ENCODE peak calls at places on chromosome 16, in seven cellular contexts. G is A673, W is HCT116, H is body of pancreas, K is mucosa of descending colon, I is HL-60, B is cardiac muscle cell. X is an unnamed sample.

GRCh38 chr16:75593825-75594820 is 27.9 kb downstream of the GABARAPL2 start:
- DNase-seq in W (no peak), I (peak; percentile 32), K (no peak), G (peak; percentile 79), H (no peak), B (peak; percentile 39), X (peak; percentile 84)

GRCh38 chr16:65889533-65889966 is 476.9 kb upstream of the CDH5 start:
- DNase-seq in H (peak; percentile 2), W (no peak), I (no peak), K (no peak), B (peak; percentile 7), G (peak; percentile 13), X (no peak)

GRCh38 chr16:35573407-35573806 is 2114.0 kb downstream of the TP53TG3F start:
- DNase-seq in B (no peak), W (no peak), G (no peak), K (no peak), H (no peak), I (no peak), X (no peak)

GRCh38 chr16:49875812-49876715 is 20.2 kb upstream of the ZNF423 start:
- DNase-seq in K (no peak), H (no peak), B (no peak), I (no peak), W (no peak), G (peak; percentile 63), X (no peak)

GRCh38 chr16:28846080-28846932 is at the start of gene TUFM:
- DNase-seq in W (peak; percentile 97), G (peak; percentile 99), I (peak; percentile 96), B (peak; percentile 99), H (peak; percentile 97), K (peak; percentile 98), X (peak; percentile 98)

GRCh38 chr16:71933913-71934696 is 38.8 kb downstream of the IST1 start:
- DNase-seq in W (no peak), I (no peak), B (no peak), K (no peak), G (no peak), H (no peak), X (peak; percentile 37)

GRCh38 chr16:57627184-57627871 is 1.1 kb upstream of the ADGRG1 start:
- DNase-seq in B (peak; percentile 77), W (no peak), G (no peak), H (no peak), K (no peak), I (no peak), X (peak; percentile 80)

GRCh38 chr16:56869513-56870270 is 4.7 kb downstream of the SLC12A3 start:
- DNase-seq in G (peak; percentile 31), B (peak; percentile 26), K (peak; percentile 32), W (peak; percentile 34), I (no peak), H (no peak), X (no peak)

GRCh38 chr16:66315210-66315825 is 51.2 kb upstream of the CDH5 start:
- DNase-seq in B (peak; percentile 88), G (peak; percentile 87), H (peak; percentile 73), W (peak; percentile 54), I (peak; percentile 14), K (peak; percentile 78), X (peak; percentile 72)

GRCh38 chr16:9040766-9041430 is 50.5 kb upstream of the HAPSTR1 start:
- DNase-seq in W (no peak), K (no peak), G (no peak), I (no peak), B (no peak), H (no peak), X (no peak)

GRCh38 chr16:87057951-87058560 is 259.1 kb downstream of the C16orf95 start:
- DNase-seq in G (no peak), B (no peak), I (no peak), K (no peak), H (no peak), W (no peak), X (no peak)

GRCh38 chr16:31003744-31004143 is 6.7 kb downstream of the STX1B start:
- DNase-seq in G (no peak), K (no peak), B (no peak), I (no peak), W (no peak), H (no peak), X (no peak)

GRCh38 chr16:27085182-27085581 is 18.5 kb downstream of the C16orf82 start:
- DNase-seq in H (no peak), I (no peak), W (no peak), G (no peak), K (no peak), B (no peak), X (no peak)

GRCh38 chr16:83826146-83826913 is 18.6 kb downstream of the HSBP1 start:
- DNase-seq in H (peak; percentile 90), K (peak; percentile 94), I (no peak), B (peak; percentile 85), G (peak; percentile 82), W (peak; percentile 64), X (peak; percentile 75)

GRCh38 chr16:79651363-79651762 is 50.8 kb upstream of the MAF start:
- DNase-seq in W (no peak), G (no peak), K (peak; percentile 38), I (no peak), H (peak; percentile 15), B (peak; percentile 82), X (peak; percentile 29)

GRCh38 chr16:85003076-85003475 is 8.3 kb downstream of the ZDHHC7 start:
- DNase-seq in H (no peak), G (no peak), B (no peak), I (no peak), K (no peak), W (no peak), X (no peak)

GRCh38 chr16:1163567-1164055 is 10.7 kb downstream of the CACNA1H start:
- DNase-seq in G (no peak), I (no peak), H (no peak), B (no peak), W (no peak), K (no peak), X (no peak)

GRCh38 chr16:46743232-46743719 is 4.9 kb downstream of the MYLK3 start:
- DNase-seq in B (peak; percentile 82), W (no peak), G (no peak), I (peak; percentile 21), K (peak; percentile 12), H (peak; percentile 18), X (peak; percentile 63)

DNA sequence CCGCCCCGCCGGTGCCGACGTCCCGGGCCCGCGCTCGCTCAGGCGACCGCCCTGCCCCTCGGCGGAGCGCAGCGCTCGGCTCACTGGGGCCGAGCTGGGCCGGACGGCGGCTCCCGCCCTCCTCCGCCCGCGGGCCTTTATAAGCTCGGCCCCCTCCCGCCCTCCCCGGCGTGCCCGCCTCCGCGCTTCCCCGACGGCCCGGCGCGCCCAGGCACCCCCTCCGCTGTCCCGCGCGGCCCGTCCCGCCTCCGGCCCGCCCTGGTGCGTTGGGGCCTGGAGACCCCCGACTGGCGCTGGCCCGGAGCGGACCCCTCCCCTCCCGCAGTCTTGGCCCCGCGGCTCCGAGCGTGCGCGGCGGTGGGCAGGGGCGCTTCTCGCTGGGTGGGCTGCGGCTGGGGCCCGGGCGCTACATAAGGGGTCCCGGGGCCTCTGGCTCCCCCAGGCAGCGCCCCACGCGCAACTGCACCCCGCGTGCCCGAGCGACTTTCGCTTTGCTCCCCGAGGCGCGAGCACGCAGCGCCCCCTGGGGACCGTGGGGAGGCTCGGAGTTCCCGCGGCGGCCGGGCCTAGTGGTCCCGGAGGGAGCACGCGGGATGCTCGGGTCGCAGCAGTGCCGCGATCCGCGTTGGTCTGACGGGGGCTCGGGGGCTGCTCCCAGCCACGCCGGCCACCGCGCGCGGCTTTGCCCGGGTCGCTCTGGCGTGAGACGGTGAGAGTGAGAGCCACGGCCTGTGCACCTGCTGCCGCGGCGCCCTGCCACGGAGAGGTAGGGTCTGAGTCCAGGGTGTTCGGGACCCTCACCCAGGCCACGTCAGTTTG is at the start of gene PIEZO1:
- DNase-seq in H (peak; percentile 63), K (peak; percentile 81), G (peak; percentile 83), W (no peak), I (no peak), B (peak; percentile 70), X (peak; percentile 61)
- TF ChIP-seq CTCF in H (peak; percentile 84), K (peak; percentile 84), G (peak; percentile 79), W (peak; percentile 92), I (no peak), B (peak; percentile 80), X (peak; percentile 63)

DNA sequence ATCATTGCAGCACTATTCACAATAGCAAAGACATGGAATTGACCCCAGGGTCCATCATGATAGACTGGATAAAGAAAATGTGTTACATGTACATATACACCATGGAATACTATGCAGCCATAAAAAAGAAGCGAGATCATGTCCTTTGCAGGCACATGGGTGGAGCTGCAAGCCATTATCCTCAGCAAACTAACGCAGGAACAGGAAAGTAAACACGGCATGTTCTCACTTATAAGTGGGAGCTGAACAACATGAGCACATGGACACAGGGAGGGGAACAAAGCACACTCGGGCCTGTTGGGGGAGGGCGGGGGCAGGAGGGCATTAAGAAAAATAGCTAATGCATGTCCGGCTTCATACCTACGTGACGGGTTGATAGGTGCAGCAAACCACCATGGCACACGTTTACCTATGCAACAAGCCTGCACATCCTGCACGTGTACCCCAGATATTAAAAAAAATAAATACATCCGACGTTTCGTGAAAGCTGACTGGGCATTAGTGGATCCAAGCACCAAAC is 28.9 kb downstream of the ZNF778 start:
- DNase-seq in H (no peak), G (no peak), I (no peak), B (no peak), W (no peak), K (no peak), X (no peak)
- H3K4me3 ChIP-seq in H (peak overlapping the region; percentile 31), G (peak overlapping the region; percentile 55), I (peak overlapping the region; percentile 33), B (peak overlapping the region; percentile 58), W (peak overlapping the region; percentile 68), K (no peak overlapping the region), X (peak overlapping the region; percentile 52)

DNA sequence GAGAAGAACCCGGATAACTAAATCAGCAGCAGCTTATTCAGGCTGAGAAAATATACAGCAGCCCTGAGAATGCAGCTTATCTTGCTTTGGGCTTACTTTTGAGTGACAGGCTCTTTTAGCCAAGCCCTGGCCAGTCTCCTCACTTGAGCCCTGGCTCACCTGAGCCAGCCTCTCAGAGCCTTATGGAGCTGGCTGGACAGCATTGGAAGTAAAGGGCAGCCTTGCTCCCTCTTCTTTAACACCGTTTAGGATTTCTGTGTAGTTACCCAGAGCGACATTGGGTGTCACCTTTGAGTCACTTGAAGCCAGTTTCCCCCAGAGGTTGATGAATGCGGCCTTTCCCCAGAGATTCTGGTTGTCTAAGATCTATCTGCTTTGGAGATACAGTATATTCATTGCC is 7.7 kb upstream of the NPIPB2 start:
- DNase-seq in H (peak; percentile 47), I (no peak), B (peak; percentile 46), W (peak; percentile 28), G (peak; percentile 68), K (peak; percentile 41), X (peak; percentile 60)
- TF ChIP-seq CTCF in H (no peak), I (no peak), B (peak; percentile 46), W (peak; percentile 47), G (peak; percentile 50), K (no peak), X (peak; percentile 75)

DNA sequence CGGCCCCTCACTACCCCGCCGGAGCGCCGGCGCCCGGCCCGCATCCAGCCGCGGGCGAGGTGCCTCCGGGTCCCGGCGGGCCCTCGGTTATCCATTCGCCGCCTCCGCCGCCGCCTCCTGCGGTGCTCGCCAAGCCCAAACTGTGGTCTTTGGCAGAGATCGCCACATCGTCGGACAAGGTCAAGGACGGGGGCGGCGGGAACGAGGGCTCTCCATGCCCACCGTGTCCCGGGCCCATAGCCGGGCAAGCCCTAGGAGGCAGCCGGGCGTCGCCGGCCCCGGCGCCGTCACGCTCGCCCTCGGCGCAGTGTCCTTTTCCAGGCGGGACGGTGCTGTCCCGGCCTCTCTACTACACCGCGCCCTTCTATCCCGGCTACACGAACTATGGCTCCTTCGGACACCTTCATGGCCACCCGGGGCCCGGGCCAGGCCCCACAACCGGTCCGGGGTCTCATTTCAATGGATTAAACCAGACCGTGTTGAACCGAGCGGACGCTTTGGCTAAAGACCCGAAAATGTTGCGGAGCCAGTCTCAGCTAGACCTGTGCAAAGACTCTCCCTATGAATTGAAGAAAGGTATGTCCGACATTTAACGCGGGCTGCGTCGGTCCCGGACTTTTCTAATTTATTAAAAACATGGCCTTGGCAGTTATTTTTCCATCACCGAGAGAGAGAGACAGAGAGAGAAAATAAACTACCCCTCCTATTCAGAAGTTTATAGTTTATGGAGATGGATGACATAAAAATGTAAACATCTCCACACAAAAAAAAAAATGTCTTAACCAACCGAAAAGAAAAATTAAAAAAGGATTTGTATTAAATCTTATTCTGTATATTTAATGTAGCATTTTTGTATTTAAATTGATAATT is 2.9 kb downstream of the IRX5 start:
- DNase-seq in W (no peak), I (no peak), B (no peak), G (no peak), K (no peak), H (no peak), X (no peak)
- H3K4me3 ChIP-seq in W (no peak overlapping the region), I (no peak overlapping the region), B (peak overlapping the region; percentile 96), G (no peak overlapping the region), K (no peak overlapping the region), H (no peak overlapping the region), X (peak overlapping the region; percentile 87)